ENCODE peak calls at places on chromosome 2, in seven cellular contexts. K is COR-L47, A is LHCN-M2, H is DMS153, Z is NCI-H524, B is NCI-H774, P is NAMALWA. N is an unnamed sample.

GRCh38 chr2:45173513-45173912 is 164.3 kb upstream of the SIX2 start:
- DNase-seq in A (peak), B (no peak), H (no peak), Z (no peak), K (no peak), P (no peak), N (no peak)

GRCh38 chr2:218405365-218406208 is 5.9 kb downstream of the CTDSP1 start:
- DNase-seq in B (no peak), Z (no peak), K (no peak), H (no peak), P (peak), A (no peak), N (no peak)

GRCh38 chr2:98747888-98748287 is 17.0 kb upstream of the MGAT4A start:
- DNase-seq in P (no peak), K (peak), B (no peak), H (no peak), Z (no peak), A (no peak), N (no peak)

GRCh38 chr2:18498531-18498930 is 61.9 kb downstream of the RDH14 start:
- DNase-seq in K (no peak), P (no peak), Z (no peak), H (peak), B (peak), A (peak), N (no peak)

GRCh38 chr2:43276517-43276931 is 50.1 kb upstream of the ZFP36L2 start:
- DNase-seq in H (no peak), K (no peak), Z (no peak), P (no peak), B (no peak), A (no peak), N (no peak)

GRCh38 chr2:126946323-126947089 is 47.8 kb downstream of the TEX51 start:
- DNase-seq in A (no peak), B (no peak), K (no peak), Z (peak), P (no peak), H (no peak), N (no peak)

GRCh38 chr2:188385857-188386256 is 94.2 kb downstream of the GULP1 start:
- DNase-seq in Z (no peak), P (no peak), K (no peak), A (no peak), B (no peak), H (no peak), N (no peak)

GRCh38 chr2:192228685-192229084 is 34.0 kb upstream of the TMEFF2 start:
- DNase-seq in A (no peak), B (no peak), K (no peak), P (no peak), Z (no peak), H (no peak), N (no peak)

GRCh38 chr2:95526360-95527341 is 42.1 kb upstream of the TRIM43B start:
- DNase-seq in Z (peak), P (no peak), B (peak), H (peak), K (peak), A (peak), N (peak)

GRCh38 chr2:179842498-179843153 is 18.8 kb downstream of the ZNF385B start:
- DNase-seq in K (peak), H (no peak), A (peak), P (peak), B (no peak), Z (peak), N (peak)

GRCh38 chr2:126824663-126825062 is 74.0 kb upstream of the TEX51 start:
- DNase-seq in A (peak), K (no peak), H (no peak), P (no peak), B (no peak), Z (no peak), N (no peak)

N was measured in NCI-H2171.